ENCODE peak calls at places on chromosome 19, in eight cellular contexts. V, I, L, K, Y, R, A and P are unnamed samples.

GRCh38 chr19:53998223-53998622 is 6.8 kb downstream of the CACNG6 start:
- DNase-seq in Y (no peak), R (no peak), L (no peak), A (no peak), K (no peak), V (no peak), I (no peak), P (no peak)

GRCh38 chr19:55082023-55082851 is 6.6 kb downstream of the EPS8L1 start:
- DNase-seq in K (no peak), R (no peak), V (no peak), A (no peak), Y (no peak), I (no peak), L (peak; percentile 66), P (no peak)

GRCh38 chr19:35484637-35485036 is 5.6 kb downstream of the KRTDAP start:
- DNase-seq in K (no peak), Y (no peak), R (no peak), V (no peak), L (no peak), A (no peak), I (no peak), P (no peak)

GRCh38 chr19:35162471-35163326 is 8.2 kb downstream of the FXYD5 start:
- DNase-seq in I (no peak), Y (no peak), A (peak; percentile 83), L (no peak), R (no peak), V (no peak), K (no peak), P (no peak)

GRCh38 chr19:28643284-28643683 is 569.7 kb downstream of the UQCRFS1 start:
- DNase-seq in L (no peak), Y (no peak), V (no peak), A (no peak), K (no peak), R (no peak), I (no peak), P (no peak)

GRCh38 chr19:55341191-55342043 is 1.7 kb downstream of the KMT5C start:
- DNase-seq in A (peak; percentile 35), Y (peak; percentile 72), K (peak; percentile 24), L (peak; percentile 56), R (peak; percentile 73), I (peak; percentile 81), V (no peak), P (peak; percentile 88)

GRCh38 chr19:51246153-51246552 is 4.7 kb upstream of the SIGLECL1 start:
- DNase-seq in L (no peak), V (no peak), Y (no peak), R (no peak), A (no peak), I (no peak), K (no peak), P (no peak)

GRCh38 chr19:35986664-35987570 is 8.1 kb upstream of the SDHAF1 start:
- DNase-seq in R (no peak), V (no peak), I (peak; percentile 50), K (no peak), A (no peak), L (no peak), Y (no peak), P (peak; percentile 79)

GRCh38 chr19:42961119-42961518 is 24.1 kb upstream of the PSG7 start:
- DNase-seq in L (no peak), K (no peak), V (no peak), R (no peak), I (no peak), Y (no peak), A (no peak), P (no peak)

GRCh38 chr19:51327066-51327985 is 14.6 kb downstream of the VSIG10L start:
- DNase-seq in I (peak; percentile 55), L (peak; percentile 59), Y (no peak), V (peak; percentile 23), A (no peak), K (no peak), R (no peak), P (peak; percentile 80)

GRCh38 chr19:47210689-47211316 is 20.2 kb downstream of the BBC3 start:
- DNase-seq in R (peak; percentile 89), A (peak; percentile 62), V (peak; percentile 77), Y (no peak), I (peak; percentile 87), L (peak; percentile 83), K (peak; percentile 72), P (peak; percentile 73)

GRCh38 chr19:46002678-46003275 is 7.5 kb downstream of the CCDC61 start:
- DNase-seq in K (no peak), R (no peak), Y (no peak), A (no peak), V (no peak), I (no peak), L (no peak), P (no peak)

GRCh38 chr19:37719111-37719926 is at the start of gene ZNF607:
- DNase-seq in I (peak; percentile 91), V (peak; percentile 71), Y (peak; percentile 80), L (peak; percentile 74), K (peak; percentile 70), A (peak; percentile 89), R (peak; percentile 91), P (peak; percentile 94)

GRCh38 chr19:16911046-16911445 is 22.2 kb downstream of the F2RL3 start:
- DNase-seq in A (no peak), R (no peak), Y (no peak), V (no peak), I (no peak), K (no peak), L (no peak), P (no peak)

GRCh38 chr19:15913384-15913783 is 15.5 kb upstream of the CYP4F2 start:
- DNase-seq in Y (no peak), A (no peak), K (no peak), R (no peak), I (no peak), V (no peak), L (no peak), P (no peak)

GRCh38 chr19:35442091-35442490 is 6.0 kb upstream of the FFAR2 start:
- DNase-seq in Y (no peak), I (no peak), A (no peak), L (no peak), V (no peak), R (no peak), K (no peak), P (peak; percentile 80)

GRCh38 chr19:19900124-19900523 is 622 bp upstream of the ZNF93 start:
- DNase-seq in Y (no peak), K (peak; percentile 48), V (no peak), I (no peak), L (peak; percentile 37), A (peak; percentile 17), R (no peak), P (no peak)

GRCh38 chr19:12035220-12036172 is at the start of gene ZNF433:
- DNase-seq in Y (peak; percentile 80), L (peak; percentile 43), V (peak; percentile 25), R (peak; percentile 94), A (peak; percentile 83), K (peak; percentile 72), I (peak; percentile 99), P (peak; percentile 97)

GRCh38 chr19:6062274-6062673 is 48.0 kb downstream of the RFX2 start:
- DNase-seq in K (no peak), L (peak; percentile 72), A (no peak), V (no peak), R (peak; percentile 66), Y (no peak), I (peak; percentile 55), P (no peak)

GRCh38 chr19:35521124-35521743 is 6.9 kb downstream of the SBSN start:
- DNase-seq in I (no peak), L (no peak), R (no peak), A (no peak), V (no peak), K (no peak), Y (no peak), P (no peak)

GRCh38 chr19:7395360-7395781 is 46.6 kb downstream of the ARHGEF18 start:
- DNase-seq in A (no peak), R (no peak), V (no peak), K (no peak), I (no peak), L (peak; percentile 41), Y (no peak), P (no peak)

GRCh38 chr19:38047641-38048040 is 140.6 kb downstream of the SIPA1L3 start:
- DNase-seq in L (peak; percentile 41), Y (no peak), I (no peak), R (no peak), K (no peak), V (no peak), A (no peak), P (no peak)

GRCh38 chr19:17259118-17259780 is 5.3 kb downstream of the USHBP1 start:
- DNase-seq in K (no peak), V (no peak), Y (no peak), R (no peak), I (no peak), A (no peak), L (no peak), P (no peak)

GRCh38 chr19:39970424-39970673 is 616 bp upstream of the PSMC4 start:
- DNase-seq in L (no peak), Y (no peak), K (no peak), R (no peak), V (no peak), A (peak; percentile 36), I (no peak), P (no peak)

GRCh38 chr19:10290439-10290875 is 705 bp downstream of the ICAM5 start:
- DNase-seq in R (no peak), L (no peak), V (no peak), A (no peak), Y (no peak), K (no peak), I (no peak), P (peak; percentile 55)

GRCh38 chr19:44202470-44202869 is 9.9 kb upstream of the ZNF227 start:
- DNase-seq in K (peak; percentile 26), R (no peak), V (no peak), L (no peak), A (peak; percentile 37), I (no peak), Y (no peak), P (no peak)

GRCh38 chr19:10918359-10918758 is 10.1 kb downstream of the YIPF2 start:
- DNase-seq in L (no peak), K (no peak), R (no peak), A (no peak), I (no peak), V (no peak), Y (no peak), P (peak; percentile 14)